ENCODE peak calls at places on chromosomes 3 and 15, in six cellular contexts. F is substantia nigra, J is colonic mucosa, I is GM06990, O is activated T-cell treated with anti-CD3 and anti-CD28 coated beads for 24 hours, Z is SJSA1. V is an unnamed sample.

GRCh38 chr15:56754993-56755392 is 21.7 kb upstream of the ZNF280D start:
- DNase-seq in F (no peak), J (no peak), I (no peak), O (no peak), Z (no peak), V (no peak)

GRCh38 chr3:125194061-125194848 is 18.3 kb downstream of the SLC12A8 start:
- DNase-seq in F (no peak), J (no peak), I (no peak), O (no peak), Z (no peak), V (no peak)

GRCh38 chr3:143170676-143171075 is 51.1 kb downstream of the CHST2 start:
- DNase-seq in F (no peak), J (no peak), I (no peak), O (no peak), Z (no peak), V (no peak)

GRCh38 chr3:72665701-72666443 is 182.4 kb downstream of the SHQ1 start:
- DNase-seq in F (no peak), J (peak), I (no peak), O (peak), Z (peak), V (peak)

GRCh38 chr3:50260027-50260941 is 8.7 kb upstream of the SEMA3B start:
- DNase-seq in F (peak), J (peak), I (peak), O (peak), Z (peak), V (peak)

GRCh38 chr3:126811530-126811929 is 107.5 kb downstream of the CHCHD6 start:
- DNase-seq in F (no peak), J (no peak), I (no peak), O (no peak), Z (no peak), V (no peak)

GRCh38 chr3:107431048-107431297 is 53.7 kb downstream of the CCDC54 start:
- DNase-seq in F (peak), J (no peak), I (peak), O (no peak), Z (no peak), V (no peak)

GRCh38 chr3:124510290-124510689 is 220.0 kb upstream of the UMPS start:
- DNase-seq in F (no peak), J (no peak), I (no peak), O (no peak), Z (peak), V (no peak)

GRCh38 chr15:79775821-79776220 is 121.0 kb downstream of the MTHFS start:
- DNase-seq in F (no peak), J (no peak), I (no peak), O (no peak), Z (no peak), V (no peak)

GRCh38 chr3:120244834-120245225 is 40.2 kb downstream of the GPR156 start:
- DNase-seq in F (no peak), J (no peak), I (no peak), O (no peak), Z (no peak), V (no peak)